ENCODE peak calls at places on chromosomes 7 and 10, in five cellular contexts. P is K562, Y is A549, K is IMR-90, O is HepG2. W is an unnamed sample.

GRCh38 chr7:55100172-55100961 is 81.5 kb downstream of the EGFR start:
- DNase-seq in P (no peak), O (no peak), Y (no peak), K (peak), W (no peak)

GRCh38 chr10:88064608-88065383 is 201.4 kb downstream of the PTEN start:
- DNase-seq in P (no peak), K (peak), O (no peak), Y (no peak), W (no peak)

GRCh38 chr10:8369666-8370065 is 315.2 kb downstream of the GATA3 start:
- DNase-seq in P (no peak), O (no peak), Y (no peak), K (peak), W (no peak)

GRCh38 chr7:66348959-66349358 is 143.8 kb downstream of the TPST1 start:
- DNase-seq in P (no peak), O (no peak), Y (no peak), K (no peak), W (no peak)

GRCh38 chr7:150983893-150984368 is 5.8 kb upstream of the KCNH2 start:
- DNase-seq in P (peak), Y (no peak), O (no peak), K (peak), W (no peak)

GRCh38 chr10:52353960-52354394 is 39.9 kb downstream of the DKK1 start:
- DNase-seq in K (peak), P (no peak), O (peak), Y (no peak), W (no peak)

GRCh38 chr10:73517166-73517888 is 21.5 kb upstream of the PPP3CB start:
- DNase-seq in O (no peak), Y (no peak), K (peak), P (peak), W (no peak)

GRCh38 chr7:43933902-43934560 is 7.8 kb downstream of the UBE2D4 start:
- DNase-seq in O (no peak), K (no peak), P (no peak), Y (no peak), W (no peak)

GRCh38 chr10:26292058-26292457 is 75.5 kb downstream of the GAD2 start:
- DNase-seq in P (no peak), Y (no peak), K (no peak), O (no peak), W (no peak)

GRCh38 chr10:28704771-28705170 is 27.4 kb downstream of the BAMBI start:
- DNase-seq in O (no peak), Y (no peak), K (no peak), P (no peak), W (no peak)

GRCh38 chr7:130971297-130971696 is 237.3 kb upstream of the KLF14 start:
- DNase-seq in K (no peak), Y (no peak), O (no peak), P (no peak), W (no peak)

GRCh38 chr7:16644987-16645592 is 464 bp downstream of the ANKMY2 start:
- DNase-seq in Y (peak), P (peak), K (no peak), O (no peak), W (no peak)

GRCh38 chr7:139358541-139359365 is 941 bp upstream of the LUC7L2 start:
- DNase-seq in K (peak), Y (peak), P (peak), O (no peak), W (no peak)

GRCh38 chr10:56319386-56319785 is 41.7 kb downstream of the ZWINT start:
- DNase-seq in O (no peak), P (no peak), Y (no peak), K (peak), W (no peak)

GRCh38 chr7:37495574-37496184 is 47.0 kb upstream of the ELMO1 start:
- DNase-seq in O (peak), Y (peak), P (peak), K (peak), W (no peak)

GRCh38 chr7:17434841-17435692 is 136.6 kb downstream of the AHR start:
- DNase-seq in O (no peak), Y (no peak), P (no peak), K (no peak), W (no peak)

DNA sequence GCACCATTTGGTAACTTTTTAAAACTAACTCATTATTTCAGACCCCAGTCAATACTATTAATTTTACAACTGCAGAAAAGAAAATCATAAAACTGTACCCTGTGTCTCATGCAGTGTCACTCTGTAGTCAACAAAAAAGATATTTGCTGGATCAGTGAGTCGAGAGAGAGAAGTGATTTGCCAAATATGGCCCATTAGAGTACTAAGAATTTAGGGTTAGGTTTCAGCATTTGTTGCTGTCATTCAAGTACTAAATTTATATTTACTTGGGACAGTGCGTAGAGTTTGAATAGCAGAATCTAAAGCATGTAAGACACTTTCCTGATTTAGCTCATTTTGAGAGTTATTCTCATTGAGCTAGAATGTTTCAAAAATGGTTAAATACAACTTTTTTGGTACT is 38.9 kb downstream of the CACNA2D1 start:
- DNase-seq in Y (no peak), O (no peak), P (no peak), K (no peak), W (no peak)
- TF ChIP-seq MAFK in Y (no peak), O (no peak), P (no peak), K (no peak), W (no peak)

GRCh38 chr10:45673074-45673628 is 579 bp upstream of the ZFAND4 start:
- DNase-seq in Y (no peak), O (peak), P (no peak), K (no peak), W (no peak)
- TF ChIP-seq MAFK in Y (no peak), O (no peak), P (no peak), K (no peak), W (no peak)

GRCh38 chr7:80181411-80181810 is 46.8 kb downstream of the GNAI1 start:
- DNase-seq in K (no peak), P (no peak), Y (no peak), O (no peak), W (no peak)

GRCh38 chr7:80170445-80170844 is 35.8 kb downstream of the GNAI1 start:
- DNase-seq in Y (no peak), O (no peak), K (no peak), P (no peak), W (no peak)

GRCh38 chr7:80172387-80172786 is 37.8 kb downstream of the GNAI1 start:
- DNase-seq in O (no peak), K (no peak), Y (no peak), P (no peak), W (no peak)

GRCh38 chr7:80175744-80176143 is 41.1 kb downstream of the GNAI1 start:
- DNase-seq in Y (no peak), K (no peak), P (no peak), O (no peak), W (no peak)
- TF ChIP-seq MAFK in Y (no peak), K (no peak), P (no peak), O (no peak), W (no peak)

GRCh38 chr7:105125745-105126144 is 111.7 kb downstream of the KMT2E start:
- DNase-seq in K (no peak), Y (no peak), P (no peak), O (no peak), W (no peak)

GRCh38 chr7:105130580-105130979 is 116.6 kb downstream of the KMT2E start:
- DNase-seq in P (peak), O (no peak), Y (no peak), K (no peak), W (no peak)

GRCh38 chr7:105126436-105126975 is 112.5 kb downstream of the KMT2E start:
- DNase-seq in P (no peak), O (no peak), Y (no peak), K (peak), W (no peak)

GRCh38 chr7:105130048-105130447 is 116.0 kb downstream of the KMT2E start:
- DNase-seq in O (no peak), Y (no peak), P (no peak), K (no peak), W (no peak)

GRCh38 chr7:105127179-105127578 is 113.2 kb downstream of the KMT2E start:
- DNase-seq in O (no peak), Y (no peak), P (no peak), K (peak), W (no peak)
- TF ChIP-seq MAFK in O (no peak), Y (no peak), P (no peak), K (no peak), W (no peak)

DNA sequence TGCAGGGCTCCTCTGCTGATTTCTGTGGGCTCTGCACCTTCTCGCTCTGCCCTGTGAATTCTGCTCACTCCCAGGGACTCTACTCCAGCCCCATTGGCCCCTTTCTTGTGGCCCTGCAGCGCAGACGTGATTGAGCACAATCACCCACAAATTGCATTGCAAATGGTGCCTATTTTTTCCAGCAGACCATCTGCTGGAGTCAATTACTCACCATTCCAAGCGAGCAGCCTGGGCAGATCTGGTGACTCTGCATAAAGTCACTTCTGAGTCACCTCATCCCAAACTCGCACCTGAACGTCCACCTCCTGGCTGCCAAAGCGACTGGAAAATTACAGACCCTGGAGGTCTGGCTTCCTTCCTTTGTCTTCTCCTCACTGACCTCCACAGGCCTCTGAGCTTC is 235.7 kb downstream of the PAXIP1 start:
- DNase-seq in K (no peak), Y (no peak), P (no peak), O (no peak), W (no peak)
- TF ChIP-seq MAFK in K (no peak), Y (no peak), P (no peak), O (no peak), W (no peak)

GRCh38 chr7:12199363-12199762 is 11.7 kb upstream of the TMEM106B start:
- DNase-seq in Y (peak), P (no peak), O (peak), K (peak), W (no peak)
- TF ChIP-seq MAFK in Y (peak), P (no peak), O (peak), K (no peak), W (no peak)

GRCh38 chr10:133336131-133337078 is at the start of gene CALY:
- DNase-seq in K (no peak), P (peak), O (no peak), Y (peak), W (peak)
- TF ChIP-seq MAFK in K (no peak), P (no peak), O (no peak), Y (no peak), W (no peak)